ENCODE peak calls at places on chromosome 15, in ten cellular contexts. One of them, this sample, is unnamed.

GRCh38 chr15:96225642-96226259 is 104.7 kb upstream of the NR2F2 start:
- DNase-seq in adrenal gland: no peak
- DNase-seq in uterus: no peak
- DNase-seq in lung: no peak
- DNase-seq in left ventricle myocardium inferior: no peak
- DNase-seq in heart left ventricle: no peak
- DNase-seq in AG09319: no peak
- DNase-seq in activated CD8-positive, alpha-beta T cell treated with anti-CD3 and anti-CD28 coated beads for 36 hours: no peak
- DNase-seq in BJ: no peak
- DNase-seq in Calu3: no peak
- DNase-seq in this sample: no peak

GRCh38 chr15:88636654-88637053 is 2.2 kb upstream of the ISG20 start:
- DNase-seq in adrenal gland: no peak
- DNase-seq in uterus: no peak
- DNase-seq in lung: no peak
- DNase-seq in left ventricle myocardium inferior: no peak
- DNase-seq in heart left ventricle: no peak
- DNase-seq in AG09319: no peak
- DNase-seq in activated CD8-positive, alpha-beta T cell treated with anti-CD3 and anti-CD28 coated beads for 36 hours: no peak
- DNase-seq in BJ: no peak
- DNase-seq in Calu3: no peak
- DNase-seq in this sample: no peak

GRCh38 chr15:67125589-67126502 is 60.4 kb downstream of the SMAD3 start:
- DNase-seq in adrenal gland: peak
- DNase-seq in uterus: peak
- DNase-seq in lung: peak
- DNase-seq in left ventricle myocardium inferior: peak
- DNase-seq in heart left ventricle: peak
- DNase-seq in AG09319: peak
- DNase-seq in activated CD8-positive, alpha-beta T cell treated with anti-CD3 and anti-CD28 coated beads for 36 hours: no peak
- DNase-seq in BJ: peak
- DNase-seq in Calu3: peak
- DNase-seq in this sample: no peak

GRCh38 chr15:71780349-71780976 is 29.9 kb upstream of the NR2E3 start:
- DNase-seq in adrenal gland: no peak
- DNase-seq in uterus: no peak
- DNase-seq in lung: no peak
- DNase-seq in left ventricle myocardium inferior: no peak
- DNase-seq in heart left ventricle: no peak
- DNase-seq in AG09319: peak
- DNase-seq in activated CD8-positive, alpha-beta T cell treated with anti-CD3 and anti-CD28 coated beads for 36 hours: peak
- DNase-seq in BJ: no peak
- DNase-seq in Calu3: peak
- DNase-seq in this sample: peak

GRCh38 chr15:91876187-91876586 is 22.7 kb downstream of the SLCO3A1 start:
- DNase-seq in adrenal gland: no peak
- DNase-seq in uterus: no peak
- DNase-seq in lung: no peak
- DNase-seq in left ventricle myocardium inferior: no peak
- DNase-seq in heart left ventricle: no peak
- DNase-seq in AG09319: no peak
- DNase-seq in activated CD8-positive, alpha-beta T cell treated with anti-CD3 and anti-CD28 coated beads for 36 hours: no peak
- DNase-seq in BJ: no peak
- DNase-seq in Calu3: no peak
- DNase-seq in this sample: no peak

GRCh38 chr15:77034620-77035467 is 36.1 kb downstream of the TSPAN3 start:
- DNase-seq in adrenal gland: peak
- DNase-seq in uterus: peak
- DNase-seq in lung: no peak
- DNase-seq in left ventricle myocardium inferior: no peak
- DNase-seq in heart left ventricle: peak
- DNase-seq in AG09319: no peak
- DNase-seq in activated CD8-positive, alpha-beta T cell treated with anti-CD3 and anti-CD28 coated beads for 36 hours: peak
- DNase-seq in BJ: no peak
- DNase-seq in Calu3: peak
- DNase-seq in this sample: no peak

GRCh38 chr15:35448294-35448693 is 97.7 kb downstream of the DPH6 start:
- DNase-seq in adrenal gland: no peak
- DNase-seq in uterus: no peak
- DNase-seq in lung: no peak
- DNase-seq in left ventricle myocardium inferior: no peak
- DNase-seq in heart left ventricle: no peak
- DNase-seq in AG09319: no peak
- DNase-seq in activated CD8-positive, alpha-beta T cell treated with anti-CD3 and anti-CD28 coated beads for 36 hours: no peak
- DNase-seq in BJ: no peak
- DNase-seq in Calu3: no peak
- DNase-seq in this sample: no peak

GRCh38 chr15:29312387-29312786 is 42.8 kb upstream of the NSMCE3 start:
- DNase-seq in adrenal gland: no peak
- DNase-seq in uterus: no peak
- DNase-seq in lung: no peak
- DNase-seq in left ventricle myocardium inferior: no peak
- DNase-seq in heart left ventricle: no peak
- DNase-seq in AG09319: peak
- DNase-seq in activated CD8-positive, alpha-beta T cell treated with anti-CD3 and anti-CD28 coated beads for 36 hours: no peak
- DNase-seq in BJ: peak
- DNase-seq in Calu3: no peak
- DNase-seq in this sample: no peak

GRCh38 chr15:41885841-41886240 is 8.0 kb downstream of the SPTBN5 start:
- DNase-seq in adrenal gland: no peak
- DNase-seq in uterus: no peak
- DNase-seq in lung: no peak
- DNase-seq in left ventricle myocardium inferior: no peak
- DNase-seq in heart left ventricle: no peak
- DNase-seq in AG09319: no peak
- DNase-seq in activated CD8-positive, alpha-beta T cell treated with anti-CD3 and anti-CD28 coated beads for 36 hours: no peak
- DNase-seq in BJ: no peak
- DNase-seq in Calu3: no peak
- DNase-seq in this sample: no peak

GRCh38 chr15:95362306-95362705 is 968.2 kb upstream of the NR2F2 start:
- DNase-seq in adrenal gland: no peak
- DNase-seq in uterus: no peak
- DNase-seq in lung: no peak
- DNase-seq in left ventricle myocardium inferior: no peak
- DNase-seq in heart left ventricle: no peak
- DNase-seq in AG09319: no peak
- DNase-seq in activated CD8-positive, alpha-beta T cell treated with anti-CD3 and anti-CD28 coated beads for 36 hours: no peak
- DNase-seq in BJ: no peak
- DNase-seq in Calu3: no peak
- DNase-seq in this sample: no peak

GRCh38 chr15:69328739-69329138 is 30.0 kb downstream of the PAQR5 start:
- DNase-seq in adrenal gland: no peak
- DNase-seq in uterus: no peak
- DNase-seq in lung: peak
- DNase-seq in left ventricle myocardium inferior: no peak
- DNase-seq in heart left ventricle: no peak
- DNase-seq in AG09319: no peak
- DNase-seq in activated CD8-positive, alpha-beta T cell treated with anti-CD3 and anti-CD28 coated beads for 36 hours: no peak
- DNase-seq in BJ: no peak
- DNase-seq in Calu3: peak
- DNase-seq in this sample: no peak

GRCh38 chr15:100879046-100879445 is 585 bp upstream of the ALDH1A3 start:
- DNase-seq in adrenal gland: no peak
- DNase-seq in uterus: no peak
- DNase-seq in lung: no peak
- DNase-seq in left ventricle myocardium inferior: no peak
- DNase-seq in heart left ventricle: no peak
- DNase-seq in AG09319: no peak
- DNase-seq in activated CD8-positive, alpha-beta T cell treated with anti-CD3 and anti-CD28 coated beads for 36 hours: no peak
- DNase-seq in BJ: no peak
- DNase-seq in Calu3: no peak
- DNase-seq in this sample: no peak

GRCh38 chr15:62125763-62126162 is 39.3 kb downstream of the C2CD4B start:
- DNase-seq in adrenal gland: peak
- DNase-seq in uterus: no peak
- DNase-seq in lung: no peak
- DNase-seq in left ventricle myocardium inferior: no peak
- DNase-seq in heart left ventricle: no peak
- DNase-seq in AG09319: no peak
- DNase-seq in activated CD8-positive, alpha-beta T cell treated with anti-CD3 and anti-CD28 coated beads for 36 hours: no peak
- DNase-seq in BJ: no peak
- DNase-seq in Calu3: peak
- DNase-seq in this sample: no peak
- TF ChIP-seq CTCF in adrenal gland: peak
- TF ChIP-seq CTCF in uterus: peak
- TF ChIP-seq CTCF in lung: peak
- TF ChIP-seq CTCF in left ventricle myocardium inferior: peak
- TF ChIP-seq CTCF in heart left ventricle: peak
- TF ChIP-seq CTCF in AG09319: peak
- TF ChIP-seq CTCF in activated CD8-positive, alpha-beta T cell treated with anti-CD3 and anti-CD28 coated beads for 36 hours: no peak
- TF ChIP-seq CTCF in BJ: peak
- TF ChIP-seq CTCF in Calu3: peak
- TF ChIP-seq CTCF in this sample: no peak

GRCh38 chr15:78360958-78361714 is 21.0 kb downstream of the CRABP1 start:
- DNase-seq in adrenal gland: no peak
- DNase-seq in uterus: no peak
- DNase-seq in lung: no peak
- DNase-seq in left ventricle myocardium inferior: no peak
- DNase-seq in heart left ventricle: no peak
- DNase-seq in AG09319: no peak
- DNase-seq in activated CD8-positive, alpha-beta T cell treated with anti-CD3 and anti-CD28 coated beads for 36 hours: no peak
- DNase-seq in BJ: no peak
- DNase-seq in Calu3: no peak
- DNase-seq in this sample: no peak

GRCh38 chr15:78355185-78355584 is 15.0 kb downstream of the CRABP1 start:
- DNase-seq in adrenal gland: peak
- DNase-seq in uterus: no peak
- DNase-seq in lung: no peak
- DNase-seq in left ventricle myocardium inferior: no peak
- DNase-seq in heart left ventricle: no peak
- DNase-seq in AG09319: no peak
- DNase-seq in activated CD8-positive, alpha-beta T cell treated with anti-CD3 and anti-CD28 coated beads for 36 hours: no peak
- DNase-seq in BJ: no peak
- DNase-seq in Calu3: no peak
- DNase-seq in this sample: no peak

GRCh38 chr15:78360426-78360825 is 20.3 kb downstream of the CRABP1 start:
- DNase-seq in adrenal gland: peak
- DNase-seq in uterus: no peak
- DNase-seq in lung: no peak
- DNase-seq in left ventricle myocardium inferior: peak
- DNase-seq in heart left ventricle: no peak
- DNase-seq in AG09319: peak
- DNase-seq in activated CD8-positive, alpha-beta T cell treated with anti-CD3 and anti-CD28 coated beads for 36 hours: no peak
- DNase-seq in BJ: no peak
- DNase-seq in Calu3: no peak
- DNase-seq in this sample: no peak

GRCh38 chr15:78361956-78362506 is 21.9 kb downstream of the CRABP1 start:
- DNase-seq in adrenal gland: no peak
- DNase-seq in uterus: no peak
- DNase-seq in lung: no peak
- DNase-seq in left ventricle myocardium inferior: no peak
- DNase-seq in heart left ventricle: no peak
- DNase-seq in AG09319: no peak
- DNase-seq in activated CD8-positive, alpha-beta T cell treated with anti-CD3 and anti-CD28 coated beads for 36 hours: no peak
- DNase-seq in BJ: no peak
- DNase-seq in Calu3: no peak
- DNase-seq in this sample: no peak

DNA sequence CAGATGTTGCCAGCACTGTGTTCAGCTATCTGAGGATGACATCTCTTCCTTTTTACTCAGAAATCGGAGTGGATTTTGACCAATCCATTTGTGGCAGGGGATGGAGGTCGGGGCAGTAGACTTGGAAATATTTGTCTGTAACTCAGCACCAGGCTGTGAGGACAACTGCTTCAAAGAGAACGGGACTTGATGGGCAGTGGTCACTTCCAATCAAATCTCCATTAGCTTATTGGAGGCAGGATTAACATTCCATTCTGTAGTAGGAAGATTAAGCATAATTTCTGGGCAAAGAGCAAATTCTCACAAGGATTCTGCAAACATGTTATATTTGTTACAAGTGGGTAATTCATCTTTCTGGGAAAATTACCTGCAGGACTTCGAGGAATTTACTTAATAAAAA is 18.0 kb downstream of the CRABP1 start:
- DNase-seq in adrenal gland: no peak
- DNase-seq in uterus: no peak
- DNase-seq in lung: no peak
- DNase-seq in left ventricle myocardium inferior: no peak
- DNase-seq in heart left ventricle: no peak
- DNase-seq in AG09319: no peak
- DNase-seq in activated CD8-positive, alpha-beta T cell treated with anti-CD3 and anti-CD28 coated beads for 36 hours: no peak
- DNase-seq in BJ: no peak
- DNase-seq in Calu3: no peak
- DNase-seq in this sample: no peak
- TF ChIP-seq CTCF in adrenal gland: no peak
- TF ChIP-seq CTCF in uterus: no peak
- TF ChIP-seq CTCF in lung: no peak
- TF ChIP-seq CTCF in left ventricle myocardium inferior: no peak
- TF ChIP-seq CTCF in heart left ventricle: no peak
- TF ChIP-seq CTCF in AG09319: no peak
- TF ChIP-seq CTCF in activated CD8-positive, alpha-beta T cell treated with anti-CD3 and anti-CD28 coated beads for 36 hours: no peak
- TF ChIP-seq CTCF in BJ: no peak
- TF ChIP-seq CTCF in Calu3: no peak
- TF ChIP-seq CTCF in this sample: no peak

GRCh38 chr15:81645470-81645869 is 271.5 kb upstream of the TMC3 start:
- DNase-seq in adrenal gland: no peak
- DNase-seq in uterus: no peak
- DNase-seq in lung: no peak
- DNase-seq in left ventricle myocardium inferior: no peak
- DNase-seq in heart left ventricle: no peak
- DNase-seq in AG09319: no peak
- DNase-seq in activated CD8-positive, alpha-beta T cell treated with anti-CD3 and anti-CD28 coated beads for 36 hours: no peak
- DNase-seq in BJ: no peak
- DNase-seq in Calu3: no peak
- DNase-seq in this sample: no peak

GRCh38 chr15:81642451-81642990 is 268.5 kb upstream of the TMC3 start:
- DNase-seq in adrenal gland: no peak
- DNase-seq in uterus: no peak
- DNase-seq in lung: no peak
- DNase-seq in left ventricle myocardium inferior: no peak
- DNase-seq in heart left ventricle: no peak
- DNase-seq in AG09319: peak
- DNase-seq in activated CD8-positive, alpha-beta T cell treated with anti-CD3 and anti-CD28 coated beads for 36 hours: no peak
- DNase-seq in BJ: peak
- DNase-seq in Calu3: no peak
- DNase-seq in this sample: no peak

GRCh38 chr15:81643773-81644172 is 269.8 kb upstream of the TMC3 start:
- DNase-seq in adrenal gland: no peak
- DNase-seq in uterus: no peak
- DNase-seq in lung: no peak
- DNase-seq in left ventricle myocardium inferior: no peak
- DNase-seq in heart left ventricle: no peak
- DNase-seq in AG09319: no peak
- DNase-seq in activated CD8-positive, alpha-beta T cell treated with anti-CD3 and anti-CD28 coated beads for 36 hours: no peak
- DNase-seq in BJ: no peak
- DNase-seq in Calu3: no peak
- DNase-seq in this sample: no peak
- TF ChIP-seq CTCF in adrenal gland: no peak
- TF ChIP-seq CTCF in uterus: no peak
- TF ChIP-seq CTCF in lung: no peak
- TF ChIP-seq CTCF in left ventricle myocardium inferior: no peak
- TF ChIP-seq CTCF in heart left ventricle: no peak
- TF ChIP-seq CTCF in AG09319: no peak
- TF ChIP-seq CTCF in activated CD8-positive, alpha-beta T cell treated with anti-CD3 and anti-CD28 coated beads for 36 hours: no peak
- TF ChIP-seq CTCF in BJ: no peak
- TF ChIP-seq CTCF in Calu3: no peak
- TF ChIP-seq CTCF in this sample: no peak

DNA sequence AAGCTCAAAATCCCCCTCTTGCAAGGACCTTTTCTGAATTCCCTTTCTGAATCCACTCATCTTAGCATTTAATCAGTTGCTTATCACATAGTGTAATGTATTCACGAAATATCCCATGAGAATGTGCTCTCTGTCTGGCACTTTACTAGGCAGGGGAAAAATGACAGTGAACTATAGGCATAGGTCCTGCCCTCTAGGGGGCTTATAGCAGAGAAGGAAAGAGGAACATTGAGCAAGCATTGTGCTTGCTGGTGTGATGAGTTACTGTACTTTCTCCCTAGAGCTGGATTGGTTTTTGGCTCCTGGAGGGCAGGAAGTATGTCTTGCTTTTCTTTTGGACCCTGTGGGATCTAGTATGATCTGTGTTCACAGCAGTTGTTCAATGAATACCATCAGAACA is 26.5 kb downstream of the DUOX2 start:
- DNase-seq in adrenal gland: no peak
- DNase-seq in uterus: no peak
- DNase-seq in lung: no peak
- DNase-seq in left ventricle myocardium inferior: no peak
- DNase-seq in heart left ventricle: no peak
- DNase-seq in AG09319: no peak
- DNase-seq in activated CD8-positive, alpha-beta T cell treated with anti-CD3 and anti-CD28 coated beads for 36 hours: no peak
- DNase-seq in BJ: no peak
- DNase-seq in Calu3: no peak
- DNase-seq in this sample: no peak
- TF ChIP-seq CTCF in adrenal gland: no peak
- TF ChIP-seq CTCF in uterus: no peak
- TF ChIP-seq CTCF in lung: no peak
- TF ChIP-seq CTCF in left ventricle myocardium inferior: no peak
- TF ChIP-seq CTCF in heart left ventricle: no peak
- TF ChIP-seq CTCF in AG09319: no peak
- TF ChIP-seq CTCF in activated CD8-positive, alpha-beta T cell treated with anti-CD3 and anti-CD28 coated beads for 36 hours: no peak
- TF ChIP-seq CTCF in BJ: no peak
- TF ChIP-seq CTCF in Calu3: no peak
- TF ChIP-seq CTCF in this sample: no peak